ENCODE peak calls at places on chromosomes 11 and 22, in seven cellular contexts. E is mesendoderm, B is neuronal stem cell, Q is IMR-90, D is H9, M is H1, Z is trophoblast cell. X is an unnamed sample.

GRCh38 chr11:16603245-16603644 is 135.2 kb upstream of the C11orf58 start:
- DNase-seq in E (peak), B (no peak), Q (no peak), D (peak), M (no peak), Z (no peak), X (peak)

GRCh38 chr11:3216027-3216525 is 2.5 kb downstream of the MRGPRG start:
- DNase-seq in E (no peak), B (no peak), Q (no peak), D (peak), M (no peak), Z (no peak), X (no peak)

GRCh38 chr11:106021181-106021966 is 666 bp downstream of the MSANTD4 start:
- DNase-seq in E (no peak), B (no peak), Q (peak), D (no peak), M (no peak), Z (no peak), X (peak)

GRCh38 chr11:95229199-95230053 is 1.6 kb downstream of the SESN3 start:
- DNase-seq in E (no peak), B (no peak), Q (peak), D (no peak), M (no peak), Z (no peak), X (peak)

GRCh38 chr11:64144587-64145295 is 21.2 kb downstream of the MACROD1 start:
- DNase-seq in E (no peak), B (no peak), Q (no peak), D (no peak), M (no peak), Z (no peak), X (no peak)

GRCh38 chr11:2531277-2531986 is 86.6 kb downstream of the KCNQ1 start:
- DNase-seq in E (peak), B (peak), Q (peak), D (peak), M (peak), Z (peak), X (peak)

GRCh38 chr11:28142724-28143123 is 34.5 kb downstream of the METTL15 start:
- DNase-seq in E (no peak), B (no peak), Q (no peak), D (no peak), M (no peak), Z (no peak), X (no peak)

GRCh38 chr22:22880645-22881044 is 7.0 kb upstream of the IGLL5 start:
- DNase-seq in E (no peak), B (no peak), Q (no peak), D (no peak), M (no peak), Z (no peak), X (no peak)

GRCh38 chr11:129143335-129143734 is 48.8 kb downstream of the ARHGAP32 start:
- DNase-seq in E (peak), B (peak), Q (peak), D (no peak), M (peak), Z (peak), X (peak)

GRCh38 chr11:120929664-120930154 is 94.2 kb upstream of the TBCEL start:
- DNase-seq in E (peak), B (peak), Q (peak), D (peak), M (peak), Z (peak), X (peak)

GRCh38 chr11:133064152-133064877 is 468.0 kb downstream of the OPCML start:
- DNase-seq in E (peak), B (peak), Q (peak), D (peak), M (peak), Z (no peak), X (peak)

GRCh38 chr22:29030618-29031235 is 30.9 kb downstream of the C22orf31 start:
- DNase-seq in E (peak), B (peak), Q (peak), D (peak), M (no peak), Z (no peak), X (peak)

GRCh38 chr11:7672960-7673723 is at the start of gene CYB5R2:
- DNase-seq in E (peak), B (peak), Q (peak), D (peak), M (no peak), Z (peak), X (peak)

GRCh38 chr11:69293819-69294505 is at the start of gene MYEOV:
- DNase-seq in E (peak), B (no peak), Q (no peak), D (peak), M (peak), Z (peak), X (peak)

GRCh38 chr11:114087028-114087427 is 27.5 kb downstream of the ZBTB16 start:
- DNase-seq in E (no peak), B (no peak), Q (no peak), D (no peak), M (no peak), Z (no peak), X (no peak)

GRCh38 chr11:121965330-121965729 is 150.7 kb downstream of the BLID start:
- DNase-seq in E (no peak), B (no peak), Q (peak), D (no peak), M (no peak), Z (no peak), X (peak)

GRCh38 chr11:69707156-69707555 is 3.3 kb upstream of the FGF19 start:
- DNase-seq in E (no peak), B (no peak), Q (no peak), D (no peak), M (no peak), Z (no peak), X (no peak)

GRCh38 chr22:19955241-19956128 is 13.9 kb upstream of the TXNRD2 start:
- DNase-seq in E (no peak), B (no peak), Q (no peak), D (no peak), M (no peak), Z (no peak), X (no peak)

GRCh38 chr11:66026017-66026529 is at the start of gene CATSPER1:
- DNase-seq in E (no peak), B (no peak), Q (no peak), D (no peak), M (no peak), Z (no peak), X (no peak)
- H2BK5ac ChIP-seq in E (no peak), B (peak), Q (no peak), D (no peak), M (no peak), Z (no peak), X (no peak)

GRCh38 chr11:65616575-65617001 is 1.0 kb downstream of the PCNX3 start:
- DNase-seq in E (no peak), B (no peak), Q (no peak), D (no peak), M (no peak), Z (no peak), X (peak)
- H2BK5ac ChIP-seq in E (no peak), B (no peak), Q (no peak), D (no peak), M (no peak), Z (no peak), X (no peak)

DNA sequence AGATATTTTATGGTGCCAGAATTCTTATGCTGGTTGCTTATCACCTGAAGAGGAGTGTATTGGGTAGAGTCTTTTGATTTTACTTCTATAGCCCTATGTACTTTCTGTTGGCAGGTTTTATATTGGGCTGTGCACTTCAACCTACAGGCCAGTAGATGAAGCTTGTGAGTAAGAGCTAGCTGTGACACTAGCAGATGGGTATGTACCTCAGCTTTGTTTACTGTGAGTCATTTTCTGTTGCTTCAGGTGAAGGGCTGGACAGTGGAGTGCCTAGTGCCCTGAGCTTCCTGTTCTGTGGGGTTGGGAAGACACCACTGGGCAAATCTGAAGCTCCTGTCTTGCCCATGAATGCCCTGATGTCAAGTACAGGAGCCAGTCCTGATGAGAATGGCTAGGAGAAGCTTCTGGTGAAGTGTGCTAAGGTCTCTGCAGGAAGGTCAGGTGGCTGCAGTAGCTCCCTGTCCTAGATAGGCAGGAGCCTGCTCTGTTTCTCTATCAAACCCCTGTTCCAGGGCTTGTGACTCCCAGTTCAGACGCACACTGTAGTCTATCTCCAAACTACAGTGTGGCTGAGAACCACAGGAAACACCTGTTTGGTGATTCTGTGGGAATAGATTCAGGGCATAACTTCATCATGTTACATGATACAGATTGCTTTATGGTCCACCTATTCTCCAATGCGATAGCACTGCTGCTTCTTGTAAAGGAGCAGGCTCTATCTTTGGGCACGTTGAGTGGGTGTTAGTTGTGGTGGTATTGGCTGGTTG is 755.7 kb downstream of the KCNA4 start:
- DNase-seq in E (peak), B (no peak), Q (peak), D (no peak), M (no peak), Z (peak), X (peak)
- H2BK5ac ChIP-seq in E (no peak), B (no peak), Q (peak), D (no peak), M (no peak), Z (no peak), X (no peak)

GRCh38 chr22:21680830-21681565 is 15.2 kb downstream of the PPIL2 start:
- DNase-seq in E (no peak), B (no peak), Q (no peak), D (no peak), M (no peak), Z (no peak), X (no peak)
- H2BK5ac ChIP-seq in E (no peak), B (no peak), Q (no peak), D (no peak), M (peak), Z (no peak), X (no peak)

GRCh38 chr11:73333173-73333572 is 25.1 kb downstream of the ARHGEF17 start:
- DNase-seq in E (no peak), B (no peak), Q (no peak), D (no peak), M (no peak), Z (no peak), X (no peak)
- H2BK5ac ChIP-seq in E (no peak), B (no peak), Q (peak), D (no peak), M (no peak), Z (peak), X (peak)

GRCh38 chr22:25483931-25484330 is 80.5 kb upstream of the GRK3 start:
- DNase-seq in E (no peak), B (no peak), Q (no peak), D (no peak), M (no peak), Z (no peak), X (no peak)
- H2BK5ac ChIP-seq in E (no peak), B (no peak), Q (no peak), D (no peak), M (no peak), Z (no peak), X (no peak)

DNA sequence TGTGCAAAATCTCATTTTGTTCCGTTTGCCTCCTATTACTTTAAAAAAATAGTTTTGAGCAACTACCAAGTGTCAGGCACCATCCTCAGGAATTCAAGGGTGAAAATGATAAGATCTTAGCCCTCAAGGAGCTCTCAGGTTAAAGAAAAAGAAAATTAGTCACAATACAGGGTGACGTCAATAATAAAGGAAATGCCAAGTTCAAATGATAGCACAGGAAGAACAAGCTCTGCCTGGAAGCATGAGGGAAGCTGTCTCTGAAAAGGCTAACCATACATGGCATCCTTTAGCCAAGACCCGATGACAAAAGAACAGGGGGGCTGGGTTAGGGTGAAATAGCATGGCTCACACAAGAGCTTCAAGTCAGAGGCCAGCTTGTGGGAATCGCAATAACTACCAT is 11.1 kb upstream of the MPZL2 start:
- DNase-seq in E (peak), B (no peak), Q (no peak), D (no peak), M (no peak), Z (peak), X (no peak)
- H2BK5ac ChIP-seq in E (no peak), B (no peak), Q (no peak), D (no peak), M (no peak), Z (no peak), X (no peak)